ENCODE peak calls at places on chromosomes 13 and 19, in ten cellular contexts. One of them, this sample, is unnamed.
A peak's percentile ranks its signal among the peaks of the same experiment; 100 is the strongest.

GRCh38 chr13:49586717-49587116 is 1.4 kb upstream of the RCBTB1 start:
- DNase-seq in thoracic aorta: no peak
- DNase-seq in HAP-1: no peak
- DNase-seq in AG04450: no peak
- DNase-seq in fibroblast of pulmonary artery: no peak
- DNase-seq in effector memory CD4-positive, alpha-beta T cell: no peak
- DNase-seq in testis: no peak
- DNase-seq in heart right ventricle: no peak
- DNase-seq in astrocyte of the spinal cord: no peak
- DNase-seq in heart left ventricle: no peak
- DNase-seq in this sample: no peak

GRCh38 chr13:113423225-113424170 is 29.8 kb downstream of the ADPRHL1 start:
- DNase-seq in thoracic aorta: no peak
- DNase-seq in HAP-1: no peak
- DNase-seq in AG04450: no peak
- DNase-seq in fibroblast of pulmonary artery: no peak
- DNase-seq in effector memory CD4-positive, alpha-beta T cell: no peak
- DNase-seq in testis: no peak
- DNase-seq in heart right ventricle: no peak
- DNase-seq in astrocyte of the spinal cord: no peak
- DNase-seq in heart left ventricle: peak; percentile 15
- DNase-seq in this sample: no peak

GRCh38 chr19:39829702-39830275 is 4.2 kb downstream of the DYRK1B start:
- DNase-seq in thoracic aorta: no peak
- DNase-seq in HAP-1: no peak
- DNase-seq in AG04450: no peak
- DNase-seq in fibroblast of pulmonary artery: no peak
- DNase-seq in effector memory CD4-positive, alpha-beta T cell: no peak
- DNase-seq in testis: no peak
- DNase-seq in heart right ventricle: no peak
- DNase-seq in astrocyte of the spinal cord: no peak
- DNase-seq in heart left ventricle: no peak
- DNase-seq in this sample: no peak

GRCh38 chr13:37443538-37443937 is 155.0 kb downstream of the POSTN start:
- DNase-seq in thoracic aorta: no peak
- DNase-seq in HAP-1: no peak
- DNase-seq in AG04450: peak; percentile 52
- DNase-seq in fibroblast of pulmonary artery: peak; percentile 83
- DNase-seq in effector memory CD4-positive, alpha-beta T cell: no peak
- DNase-seq in testis: no peak
- DNase-seq in heart right ventricle: no peak
- DNase-seq in astrocyte of the spinal cord: peak; percentile 61
- DNase-seq in heart left ventricle: no peak
- DNase-seq in this sample: peak; percentile 77

GRCh38 chr13:41268764-41269163 is 5.4 kb upstream of the MTRF1 start:
- DNase-seq in thoracic aorta: no peak
- DNase-seq in HAP-1: peak; percentile 29
- DNase-seq in AG04450: no peak
- DNase-seq in fibroblast of pulmonary artery: peak; percentile 33
- DNase-seq in effector memory CD4-positive, alpha-beta T cell: no peak
- DNase-seq in testis: no peak
- DNase-seq in heart right ventricle: no peak
- DNase-seq in astrocyte of the spinal cord: peak; percentile 63
- DNase-seq in heart left ventricle: no peak
- DNase-seq in this sample: peak; percentile 23

GRCh38 chr19:29384676-29385075 is 141.1 kb upstream of the VSTM2B start:
- DNase-seq in thoracic aorta: no peak
- DNase-seq in HAP-1: no peak
- DNase-seq in AG04450: no peak
- DNase-seq in fibroblast of pulmonary artery: no peak
- DNase-seq in effector memory CD4-positive, alpha-beta T cell: no peak
- DNase-seq in testis: no peak
- DNase-seq in heart right ventricle: no peak
- DNase-seq in astrocyte of the spinal cord: no peak
- DNase-seq in heart left ventricle: no peak
- DNase-seq in this sample: no peak

GRCh38 chr19:13154911-13155471 is 4.8 kb downstream of the IER2 start:
- DNase-seq in thoracic aorta: no peak
- DNase-seq in HAP-1: peak; percentile 76
- DNase-seq in AG04450: no peak
- DNase-seq in fibroblast of pulmonary artery: peak; percentile 81
- DNase-seq in effector memory CD4-positive, alpha-beta T cell: peak; percentile 75
- DNase-seq in testis: no peak
- DNase-seq in heart right ventricle: no peak
- DNase-seq in astrocyte of the spinal cord: peak; percentile 59
- DNase-seq in heart left ventricle: no peak
- DNase-seq in this sample: peak; percentile 53

GRCh38 chr13:45718992-45719391 is 16.9 kb downstream of the CBY2 start:
- DNase-seq in thoracic aorta: no peak
- DNase-seq in HAP-1: no peak
- DNase-seq in AG04450: no peak
- DNase-seq in fibroblast of pulmonary artery: peak; percentile 14
- DNase-seq in effector memory CD4-positive, alpha-beta T cell: no peak
- DNase-seq in testis: no peak
- DNase-seq in heart right ventricle: no peak
- DNase-seq in astrocyte of the spinal cord: peak; percentile 3
- DNase-seq in heart left ventricle: no peak
- DNase-seq in this sample: peak; percentile 9

GRCh38 chr13:33057019-33057785 is 41.0 kb downstream of the KL start:
- DNase-seq in thoracic aorta: no peak
- DNase-seq in HAP-1: peak; percentile 20
- DNase-seq in AG04450: no peak
- DNase-seq in fibroblast of pulmonary artery: peak; percentile 34
- DNase-seq in effector memory CD4-positive, alpha-beta T cell: no peak
- DNase-seq in testis: peak; percentile 24
- DNase-seq in heart right ventricle: no peak
- DNase-seq in astrocyte of the spinal cord: peak; percentile 23
- DNase-seq in heart left ventricle: no peak
- DNase-seq in this sample: peak; percentile 29

GRCh38 chr19:3990815-3991117 is 5.5 kb upstream of the EEF2 start:
- DNase-seq in thoracic aorta: no peak
- DNase-seq in HAP-1: no peak
- DNase-seq in AG04450: no peak
- DNase-seq in fibroblast of pulmonary artery: no peak
- DNase-seq in effector memory CD4-positive, alpha-beta T cell: no peak
- DNase-seq in testis: no peak
- DNase-seq in heart right ventricle: no peak
- DNase-seq in astrocyte of the spinal cord: no peak
- DNase-seq in heart left ventricle: no peak
- DNase-seq in this sample: no peak

GRCh38 chr19:3984908-3985642 is at the start of gene EEF2:
- DNase-seq in thoracic aorta: peak; percentile 68
- DNase-seq in HAP-1: peak; percentile 92
- DNase-seq in AG04450: peak; percentile 86
- DNase-seq in fibroblast of pulmonary artery: peak; percentile 94
- DNase-seq in effector memory CD4-positive, alpha-beta T cell: peak; percentile 80
- DNase-seq in testis: peak; percentile 91
- DNase-seq in heart right ventricle: peak; percentile 91
- DNase-seq in astrocyte of the spinal cord: peak; percentile 87
- DNase-seq in heart left ventricle: peak; percentile 93
- DNase-seq in this sample: peak; percentile 92

GRCh38 chr19:3986260-3987041 is 1.2 kb upstream of the EEF2 start:
- DNase-seq in thoracic aorta: no peak
- DNase-seq in HAP-1: peak; percentile 87
- DNase-seq in AG04450: no peak
- DNase-seq in fibroblast of pulmonary artery: peak; percentile 85
- DNase-seq in effector memory CD4-positive, alpha-beta T cell: no peak
- DNase-seq in testis: peak; percentile 69
- DNase-seq in heart right ventricle: no peak
- DNase-seq in astrocyte of the spinal cord: peak; percentile 77
- DNase-seq in heart left ventricle: peak; percentile 56
- DNase-seq in this sample: peak; percentile 87

GRCh38 chr19:3985643-3986259 is 488 bp upstream of the EEF2 start:
- DNase-seq in thoracic aorta: no peak
- DNase-seq in HAP-1: no peak
- DNase-seq in AG04450: no peak
- DNase-seq in fibroblast of pulmonary artery: no peak
- DNase-seq in effector memory CD4-positive, alpha-beta T cell: no peak
- DNase-seq in testis: no peak
- DNase-seq in heart right ventricle: no peak
- DNase-seq in astrocyte of the spinal cord: no peak
- DNase-seq in heart left ventricle: no peak
- DNase-seq in this sample: no peak

GRCh38 chr19:3987619-3988371 is 2.5 kb upstream of the EEF2 start:
- DNase-seq in thoracic aorta: peak; percentile 53
- DNase-seq in HAP-1: peak; percentile 91
- DNase-seq in AG04450: peak; percentile 66
- DNase-seq in fibroblast of pulmonary artery: peak; percentile 87
- DNase-seq in effector memory CD4-positive, alpha-beta T cell: peak; percentile 79
- DNase-seq in testis: peak; percentile 93
- DNase-seq in heart right ventricle: peak; percentile 91
- DNase-seq in astrocyte of the spinal cord: peak; percentile 82
- DNase-seq in heart left ventricle: peak; percentile 94
- DNase-seq in this sample: peak; percentile 91
- H3K4me3 ChIP-seq in thoracic aorta: peak overlapping the region; percentile 86
- H3K4me3 ChIP-seq in HAP-1: peak overlapping the region; percentile 95
- H3K4me3 ChIP-seq in AG04450: peak overlapping the region; percentile 44
- H3K4me3 ChIP-seq in fibroblast of pulmonary artery: peak overlapping the region; percentile 33
- H3K4me3 ChIP-seq in effector memory CD4-positive, alpha-beta T cell: peak overlapping the region; percentile 99
- H3K4me3 ChIP-seq in testis: peak overlapping the region; percentile 20
- H3K4me3 ChIP-seq in heart right ventricle: peak overlapping the region; percentile 91
- H3K4me3 ChIP-seq in astrocyte of the spinal cord: peak overlapping the region; percentile 8
- H3K4me3 ChIP-seq in heart left ventricle: peak overlapping the region; percentile 100
- H3K4me3 ChIP-seq in this sample: no peak overlapping the region

GRCh38 chr19:49889687-49890348 is 6.9 kb downstream of the IL4I1 start:
- DNase-seq in thoracic aorta: no peak
- DNase-seq in HAP-1: no peak
- DNase-seq in AG04450: no peak
- DNase-seq in fibroblast of pulmonary artery: peak; percentile 82
- DNase-seq in effector memory CD4-positive, alpha-beta T cell: peak; percentile 52
- DNase-seq in testis: peak; percentile 79
- DNase-seq in heart right ventricle: peak; percentile 80
- DNase-seq in astrocyte of the spinal cord: peak; percentile 65
- DNase-seq in heart left ventricle: peak; percentile 80
- DNase-seq in this sample: peak; percentile 77

GRCh38 chr19:49891393-49891792 is 5.3 kb downstream of the IL4I1 start:
- DNase-seq in thoracic aorta: no peak
- DNase-seq in HAP-1: no peak
- DNase-seq in AG04450: no peak
- DNase-seq in fibroblast of pulmonary artery: no peak
- DNase-seq in effector memory CD4-positive, alpha-beta T cell: no peak
- DNase-seq in testis: no peak
- DNase-seq in heart right ventricle: no peak
- DNase-seq in astrocyte of the spinal cord: no peak
- DNase-seq in heart left ventricle: no peak
- DNase-seq in this sample: no peak

GRCh38 chr19:49892716-49893115 is 4.0 kb downstream of the IL4I1 start:
- DNase-seq in thoracic aorta: no peak
- DNase-seq in HAP-1: no peak
- DNase-seq in AG04450: no peak
- DNase-seq in fibroblast of pulmonary artery: no peak
- DNase-seq in effector memory CD4-positive, alpha-beta T cell: no peak
- DNase-seq in testis: no peak
- DNase-seq in heart right ventricle: no peak
- DNase-seq in astrocyte of the spinal cord: no peak
- DNase-seq in heart left ventricle: no peak
- DNase-seq in this sample: no peak

GRCh38 chr19:49889038-49889686 is 7.5 kb downstream of the IL4I1 start:
- DNase-seq in thoracic aorta: no peak
- DNase-seq in HAP-1: no peak
- DNase-seq in AG04450: no peak
- DNase-seq in fibroblast of pulmonary artery: no peak
- DNase-seq in effector memory CD4-positive, alpha-beta T cell: no peak
- DNase-seq in testis: no peak
- DNase-seq in heart right ventricle: no peak
- DNase-seq in astrocyte of the spinal cord: no peak
- DNase-seq in heart left ventricle: no peak
- DNase-seq in this sample: no peak

DNA sequence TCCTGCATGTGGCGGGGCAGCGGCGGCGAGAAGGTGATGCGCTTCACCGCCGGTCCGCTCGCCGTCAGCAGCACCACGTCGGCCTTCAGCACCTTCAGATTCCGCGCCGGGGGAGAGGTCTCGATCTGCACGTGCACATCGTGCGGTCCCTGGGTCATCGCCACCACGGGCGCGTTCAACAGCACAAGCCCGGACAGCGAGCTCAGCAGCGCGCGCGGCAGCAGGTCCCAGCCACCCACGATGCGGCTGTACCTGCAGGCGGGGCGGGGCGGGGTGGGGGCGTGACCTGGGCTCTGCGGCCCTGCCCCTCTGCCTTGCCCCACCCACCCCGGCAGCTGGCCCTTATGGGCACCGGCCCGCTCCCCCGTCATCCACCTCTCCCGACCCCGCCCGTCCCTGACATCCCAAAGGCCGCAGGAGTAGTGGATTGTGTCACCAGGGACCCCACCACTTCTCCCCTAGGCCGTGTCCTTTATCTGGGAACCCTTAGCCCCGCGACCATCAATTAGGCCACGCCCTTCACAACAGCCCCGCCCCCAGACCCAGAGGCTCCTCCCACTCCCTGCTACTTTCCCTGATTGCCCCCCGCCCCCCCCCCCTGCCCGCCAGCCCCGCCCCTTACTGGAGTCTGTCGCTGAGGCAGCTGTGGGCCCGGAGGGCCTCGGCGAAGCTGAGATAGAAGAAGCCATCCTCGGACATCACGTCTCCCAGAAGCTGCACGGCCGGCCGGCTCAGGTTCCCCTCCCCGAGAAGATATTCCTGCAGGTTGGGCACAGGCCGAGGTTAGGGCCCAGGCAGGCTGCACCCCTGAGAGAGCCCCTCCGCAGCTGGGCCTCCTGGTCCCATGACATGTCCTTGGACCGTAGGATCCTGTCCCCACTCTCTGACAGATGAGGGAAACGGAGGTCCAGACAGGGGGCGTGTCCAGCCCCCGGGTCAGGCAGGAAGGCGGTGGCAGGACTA is 6.1 kb downstream of the IL4I1 start:
- DNase-seq in thoracic aorta: no peak
- DNase-seq in HAP-1: peak; percentile 54
- DNase-seq in AG04450: no peak
- DNase-seq in fibroblast of pulmonary artery: no peak
- DNase-seq in effector memory CD4-positive, alpha-beta T cell: peak; percentile 58
- DNase-seq in testis: peak; percentile 57
- DNase-seq in heart right ventricle: no peak
- DNase-seq in astrocyte of the spinal cord: no peak
- DNase-seq in heart left ventricle: no peak
- DNase-seq in this sample: no peak
- H3K4me3 ChIP-seq in thoracic aorta: peak overlapping the region; percentile 56
- H3K4me3 ChIP-seq in HAP-1: no peak overlapping the region
- H3K4me3 ChIP-seq in AG04450: peak overlapping the region; percentile 17
- H3K4me3 ChIP-seq in fibroblast of pulmonary artery: peak overlapping the region; percentile 19
- H3K4me3 ChIP-seq in effector memory CD4-positive, alpha-beta T cell: peak overlapping the region; percentile 63
- H3K4me3 ChIP-seq in testis: peak overlapping the region; percentile 43
- H3K4me3 ChIP-seq in heart right ventricle: peak overlapping the region; percentile 36
- H3K4me3 ChIP-seq in astrocyte of the spinal cord: peak overlapping the region; percentile 7
- H3K4me3 ChIP-seq in heart left ventricle: peak overlapping the region; percentile 34
- H3K4me3 ChIP-seq in this sample: peak overlapping the region; percentile 13

GRCh38 chr19:41851456-41851855 is 6.6 kb downstream of the DMRTC2 start:
- DNase-seq in thoracic aorta: no peak
- DNase-seq in HAP-1: no peak
- DNase-seq in AG04450: no peak
- DNase-seq in fibroblast of pulmonary artery: no peak
- DNase-seq in effector memory CD4-positive, alpha-beta T cell: no peak
- DNase-seq in testis: no peak
- DNase-seq in heart right ventricle: no peak
- DNase-seq in astrocyte of the spinal cord: no peak
- DNase-seq in heart left ventricle: no peak
- DNase-seq in this sample: no peak
- H3K4me3 ChIP-seq in thoracic aorta: no peak overlapping the region
- H3K4me3 ChIP-seq in HAP-1: no peak overlapping the region
- H3K4me3 ChIP-seq in AG04450: no peak overlapping the region
- H3K4me3 ChIP-seq in fibroblast of pulmonary artery: no peak overlapping the region
- H3K4me3 ChIP-seq in effector memory CD4-positive, alpha-beta T cell: no peak overlapping the region
- H3K4me3 ChIP-seq in testis: no peak overlapping the region
- H3K4me3 ChIP-seq in heart right ventricle: no peak overlapping the region
- H3K4me3 ChIP-seq in astrocyte of the spinal cord: no peak overlapping the region
- H3K4me3 ChIP-seq in heart left ventricle: no peak overlapping the region
- H3K4me3 ChIP-seq in this sample: no peak overlapping the region

GRCh38 chr19:10230155-10230903 is 802 bp downstream of the S1PR2 start:
- DNase-seq in thoracic aorta: no peak
- DNase-seq in HAP-1: peak; percentile 78
- DNase-seq in AG04450: no peak
- DNase-seq in fibroblast of pulmonary artery: peak; percentile 61
- DNase-seq in effector memory CD4-positive, alpha-beta T cell: peak; percentile 71
- DNase-seq in testis: peak; percentile 56
- DNase-seq in heart right ventricle: peak; percentile 56
- DNase-seq in astrocyte of the spinal cord: no peak
- DNase-seq in heart left ventricle: peak; percentile 66
- DNase-seq in this sample: peak; percentile 76
- H3K4me3 ChIP-seq in thoracic aorta: peak overlapping the region; percentile 89
- H3K4me3 ChIP-seq in HAP-1: peak overlapping the region; percentile 67
- H3K4me3 ChIP-seq in AG04450: peak overlapping the region; percentile 89
- H3K4me3 ChIP-seq in fibroblast of pulmonary artery: peak overlapping the region; percentile 90
- H3K4me3 ChIP-seq in effector memory CD4-positive, alpha-beta T cell: peak overlapping the region; percentile 94
- H3K4me3 ChIP-seq in testis: peak overlapping the region; percentile 89
- H3K4me3 ChIP-seq in heart right ventricle: peak overlapping the region; percentile 99
- H3K4me3 ChIP-seq in astrocyte of the spinal cord: peak overlapping the region; percentile 74
- H3K4me3 ChIP-seq in heart left ventricle: peak overlapping the region; percentile 99
- H3K4me3 ChIP-seq in this sample: peak overlapping the region; percentile 55

This sample was measured in cardiac muscle cell.